ENCODE peak calls at places on chromosomes 2 and 18, in four cellular contexts. T is lower lobe of right lung; G is adrenal gland; B is CD8-positive, alpha-beta T cell. P is an unnamed sample. For H3K4me1 and H3K36me3, the result is how much of the 10 kb centered on the place peaks cover.

GRCh38 chr2:74828534-74828933 is 5.4 kb upstream of the HK2 start:
- DNase-seq in T (no peak), G (no peak), B (no peak), P (no peak)

GRCh38 chr2:157107877-157108276 is 149.6 kb upstream of the GALNT5 start:
- DNase-seq in T (no peak), G (no peak), B (no peak), P (no peak)

GRCh38 chr2:231260442-231260841 is 62.0 kb downstream of the ARMC9 start:
- DNase-seq in T (no peak), G (peak), B (no peak), P (no peak)

GRCh38 chr2:66494708-66495107 is 59.8 kb downstream of the MEIS1 start:
- DNase-seq in T (no peak), G (peak), B (no peak), P (peak)

GRCh38 chr2:119122663-119123062 is 35.9 kb downstream of the C1QL2 start:
- DNase-seq in T (no peak), G (no peak), B (no peak), P (no peak)

GRCh38 chr2:60149151-60149550 is 404.3 kb downstream of the BCL11A start:
- DNase-seq in T (no peak), G (no peak), B (no peak), P (no peak)

GRCh38 chr18:11021477-11021876 is 127.9 kb downstream of the PIEZO2 start:
- DNase-seq in T (no peak), G (no peak), B (no peak), P (no peak)

GRCh38 chr2:233061591-233062446 is 1.7 kb downstream of the INPP5D start:
- DNase-seq in T (peak), G (peak), B (no peak), P (peak)

GRCh38 chr2:64204006-64204632 is 59.9 kb upstream of the PELI1 start:
- DNase-seq in T (peak), G (no peak), B (no peak), P (no peak)

GRCh38 chr18:10403675-10404074 is 50.8 kb upstream of the APCDD1 start:
- DNase-seq in T (no peak), G (no peak), B (no peak), P (no peak)

GRCh38 chr2:101814752-101815151 is 117.2 kb downstream of the MAP4K4 start:
- DNase-seq in T (no peak), G (no peak), B (no peak), P (no peak)

GRCh38 chr2:239318091-239318725 is 82.6 kb downstream of the HDAC4 start:
- DNase-seq in T (peak), G (peak), B (no peak), P (no peak)

GRCh38 chr2:66578067-66578852 is 143.3 kb downstream of the MEIS1 start:
- DNase-seq in T (no peak), G (peak), B (no peak), P (no peak)

GRCh38 chr2:71667256-71668182 is 214.2 kb downstream of the DYSF start:
- DNase-seq in T (no peak), G (peak), B (no peak), P (no peak)

GRCh38 chr2:217625475-217626245 is 377.1 kb downstream of the TNS1 start:
- DNase-seq in T (no peak), G (no peak), B (no peak), P (no peak)

GRCh38 chr2:31271851-31272267 is 37.9 kb downstream of the EHD3 start:
- DNase-seq in T (no peak), G (no peak), B (no peak), P (no peak)

GRCh38 chr2:151241224-151241623 is 20.4 kb downstream of the RBM43 start:
- DNase-seq in T (no peak), G (no peak), B (no peak), P (no peak)

GRCh38 chr2:13560322-13560721 is 843.6 kb downstream of the TRIB2 start:
- DNase-seq in T (no peak), G (no peak), B (no peak), P (no peak)

DNA sequence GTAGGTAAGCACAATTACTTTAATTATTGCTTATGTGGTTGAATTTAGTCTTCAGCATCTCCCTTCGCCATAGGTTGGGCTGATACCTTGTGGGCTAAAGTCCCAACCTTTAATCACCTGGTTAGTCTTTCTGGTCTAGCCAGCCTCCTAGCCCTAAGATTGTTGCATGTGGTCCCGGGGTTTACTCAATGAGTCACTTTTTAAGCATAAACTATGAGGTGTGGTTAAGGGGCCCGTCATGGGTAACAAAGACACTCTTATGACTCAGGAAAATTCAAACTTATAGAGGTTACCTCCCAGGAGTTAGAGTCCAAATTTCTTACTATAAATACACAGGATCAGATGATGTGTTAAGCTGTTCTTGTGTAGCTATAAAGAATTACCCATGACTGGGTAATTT is 841.6 kb downstream of the TRIB2 start:
- DNase-seq in T (no peak), G (no peak), B (no peak), P (no peak)
- H3K4me1 ChIP-seq in T (under half), G (under half), B (under half), P (under half)

DNA sequence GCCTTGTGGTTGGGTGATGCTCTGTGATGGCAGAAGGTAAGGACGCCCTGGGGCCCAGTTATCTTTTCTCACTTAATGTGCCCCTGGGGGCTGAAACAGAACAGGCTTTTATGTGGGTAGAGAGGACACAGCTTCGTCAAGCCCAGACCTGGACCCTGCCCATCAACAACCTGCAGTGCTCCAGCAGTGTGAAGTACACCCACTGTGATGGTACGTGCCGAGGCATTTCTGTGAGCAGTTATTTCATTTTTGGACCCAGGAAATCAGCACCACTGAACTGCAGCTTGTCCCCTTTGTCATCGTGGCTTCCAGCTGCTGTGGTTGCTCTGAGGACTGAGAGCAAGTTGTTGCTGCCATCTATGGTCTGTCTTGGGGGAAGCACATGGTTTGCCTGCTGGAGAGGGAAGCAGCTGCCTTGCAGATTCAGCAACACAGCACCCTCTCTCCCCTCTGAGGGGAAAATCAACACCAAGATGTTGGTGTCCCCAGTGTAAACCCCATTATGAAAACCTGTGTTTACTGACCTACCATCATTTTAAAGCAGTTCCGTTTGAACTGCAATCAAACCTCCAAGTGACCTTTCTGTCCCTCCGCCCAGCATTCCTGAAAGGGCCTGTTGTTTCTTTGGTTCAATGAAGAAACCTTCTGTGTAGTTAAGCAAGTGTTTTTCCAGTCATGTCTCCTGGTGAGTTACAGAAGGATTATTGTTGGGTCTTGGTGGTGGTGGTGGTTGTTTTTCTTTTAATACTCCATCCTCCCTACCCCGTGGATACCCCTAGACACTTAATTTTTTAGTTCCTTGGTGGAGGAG is 158.2 kb downstream of the MGAT5 start:
- DNase-seq in T (no peak), G (peak), B (peak), P (peak)
- H3K36me3 ChIP-seq in T (under half), G (under half), B (under half), P (under half)

DNA sequence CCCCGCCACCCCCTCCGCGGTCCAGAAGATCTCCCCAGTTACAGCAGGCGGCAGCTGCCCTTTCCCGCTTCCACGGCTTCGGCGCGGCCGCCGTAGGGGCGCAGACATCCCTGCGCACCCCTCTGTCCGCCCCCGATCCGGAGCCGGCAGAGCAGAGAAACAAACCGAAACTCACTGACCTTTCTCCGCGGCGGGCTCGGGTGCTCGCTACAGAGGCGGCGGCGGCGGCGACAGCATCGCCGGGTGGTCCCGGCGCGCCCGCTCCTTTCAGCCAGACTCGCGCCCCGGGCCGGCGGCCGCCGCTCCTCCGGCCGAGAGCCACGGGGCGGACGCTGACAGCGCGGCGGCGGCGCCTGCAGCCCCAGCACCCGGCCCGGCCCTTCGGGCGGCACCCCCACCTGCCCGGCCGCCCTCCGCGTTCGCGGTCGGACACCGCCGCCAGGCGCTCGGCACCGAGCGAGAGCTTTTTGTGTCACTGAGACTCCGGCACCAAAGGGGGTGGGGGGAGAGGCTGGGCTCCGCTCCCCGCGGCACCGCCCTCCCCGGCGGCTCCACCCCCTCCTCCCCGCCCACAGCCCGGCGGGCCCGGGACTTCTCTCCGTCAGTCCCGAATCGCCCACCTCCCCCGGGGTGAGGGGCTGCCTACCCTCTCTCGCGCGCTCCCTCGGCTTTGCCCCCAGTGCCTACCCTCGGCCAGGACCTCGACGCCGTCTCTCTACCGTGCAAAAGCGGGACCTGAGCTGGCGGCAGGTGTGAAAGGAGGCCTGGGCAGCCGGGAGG is 1.4 kb upstream of the RNF152 start:
- DNase-seq in T (peak), G (peak), B (peak), P (peak)
- TF ChIP-seq CTCF in T (peak), G (peak), B (no peak), P (no peak)

GRCh38 chr2:199379251-199379650 is 78.5 kb downstream of the SATB2 start:
- DNase-seq in T (no peak), G (no peak), B (no peak), P (no peak)
- H3K4me1 ChIP-seq in T (under half), G (under half), B (under half), P (under half)

GRCh38 chr2:98617149-98617548 is 8.8 kb downstream of the UNC50 start:
- DNase-seq in T (no peak), G (no peak), B (no peak), P (no peak)
- H3K36me3 ChIP-seq in T (half or more), G (half or more), B (under half), P (half or more)

GRCh38 chr2:127575185-127575765 is 39.8 kb downstream of the MYO7B start:
- DNase-seq in T (no peak), G (peak), B (no peak), P (no peak)
- TF ChIP-seq CTCF in T (no peak), G (no peak), B (no peak), P (no peak)